ENCODE peak calls at places on chromosomes 4 and X, in ten cellular contexts. U is naive B cell; S is fibroblast of mammary gland; T is SK-N-DZ; L is stimulated activated CD4-positive, alpha-beta T cell treated with anti-CD3 and anti-CD28 coated beads, Interleukin-4, amount 100 ng/mL, for 48 hours; C is GM20000; H is NAMALWA; P is CD4-positive, alpha-beta T cell; W is nephron progenitor cell; R is T-helper 17 cell. B is an unnamed sample.

GRCh38 chrX:53184836-53185235 is 40.2 kb downstream of the KDM5C start:
- DNase-seq in U (no peak), S (peak; percentile 46), T (no peak), L (no peak), C (no peak), H (no peak), P (no peak), W (no peak), R (no peak), B (no peak)

GRCh38 chr4:99043346-99043745 is 45.2 kb downstream of the ADH5 start:
- DNase-seq in U (no peak), S (no peak), T (no peak), L (no peak), C (no peak), H (no peak), P (no peak), W (no peak), R (no peak), B (no peak)

GRCh38 chr4:137393043-137393442 is 139.3 kb downstream of the PCDH18 start:
- DNase-seq in U (no peak), S (peak; percentile 48), T (peak; percentile 19), L (no peak), C (no peak), H (no peak), P (no peak), W (peak; percentile 10), R (no peak), B (peak; percentile 58)

GRCh38 chr4:72366601-72367000 is 202.4 kb downstream of the ADAMTS3 start:
- DNase-seq in U (no peak), S (peak; percentile 40), T (no peak), L (no peak), C (no peak), H (no peak), P (no peak), W (no peak), R (no peak), B (no peak)

GRCh38 chrX:22124098-22124497 is 92.0 kb downstream of the PHEX start:
- DNase-seq in U (no peak), S (peak; percentile 44), T (no peak), L (no peak), C (no peak), H (no peak), P (no peak), W (no peak), R (no peak), B (no peak)

GRCh38 chr4:183297675-183298074 is 22.4 kb downstream of the CLDN22 start:
- DNase-seq in U (no peak), S (no peak), T (no peak), L (no peak), C (no peak), H (peak; percentile 8), P (no peak), W (no peak), R (no peak), B (no peak)

GRCh38 chr4:76212851-76213414 is 691 bp downstream of the SCARB2 start:
- DNase-seq in U (peak; percentile 39), S (peak; percentile 44), T (peak; percentile 76), L (no peak), C (no peak), H (peak; percentile 17), P (no peak), W (no peak), R (peak; percentile 21), B (peak; percentile 52)

GRCh38 chrX:153349952-153350351 is 16.0 kb downstream of the ZNF275 start:
- DNase-seq in U (no peak), S (peak; percentile 37), T (no peak), L (no peak), C (no peak), H (no peak), P (no peak), W (no peak), R (no peak), B (no peak)

GRCh38 chrX:13254076-13254785 is 65.6 kb downstream of the ATXN3L start:
- DNase-seq in U (no peak), S (peak; percentile 65), T (no peak), L (no peak), C (peak; percentile 32), H (peak; percentile 29), P (no peak), W (no peak), R (no peak), B (peak; percentile 11)

GRCh38 chrX:44061940-44062339 is 88.8 kb upstream of the NDP start:
- DNase-seq in U (no peak), S (no peak), T (no peak), L (no peak), C (no peak), H (no peak), P (no peak), W (no peak), R (no peak), B (peak; percentile 10)

GRCh38 chr4:7368296-7368695 is 66.4 kb downstream of the PSAPL1 start:
- DNase-seq in U (no peak), S (no peak), T (no peak), L (no peak), C (no peak), H (no peak), P (no peak), W (no peak), R (no peak), B (no peak)

GRCh38 chr4:150078041-150078995 is at the start of gene DCLK2:
- DNase-seq in U (peak; percentile 21), S (peak; percentile 84), T (peak; percentile 74), L (no peak), C (peak; percentile 73), H (no peak), P (no peak), W (peak; percentile 82), R (no peak), B (peak; percentile 82)

GRCh38 chr4:149845643-149846208 is 30.1 kb upstream of the IQCM start:
- DNase-seq in U (no peak), S (no peak), T (no peak), L (no peak), C (no peak), H (no peak), P (no peak), W (no peak), R (no peak), B (peak; percentile 10)

GRCh38 chr4:153159728-153160221 is 44.5 kb upstream of the TRIM2 start:
- DNase-seq in U (no peak), S (peak; percentile 68), T (no peak), L (no peak), C (no peak), H (no peak), P (no peak), W (no peak), R (no peak), B (no peak)

GRCh38 chr4:160523236-160523635 is 1420.4 kb downstream of the RAPGEF2 start:
- DNase-seq in U (no peak), S (no peak), T (no peak), L (no peak), C (no peak), H (no peak), P (no peak), W (no peak), R (no peak), B (no peak)

GRCh38 chr4:113375964-113376666 is 326.7 kb downstream of the ANK2 start:
- DNase-seq in U (no peak), S (no peak), T (no peak), L (no peak), C (no peak), H (no peak), P (no peak), W (no peak), R (no peak), B (no peak)

GRCh38 chrX:69297521-69297920 is 132.3 kb upstream of the PJA1 start:
- DNase-seq in U (no peak), S (no peak), T (no peak), L (no peak), C (no peak), H (peak; percentile 32), P (no peak), W (no peak), R (no peak), B (no peak)